ENCODE peak calls at places on chromosomes 12 and 14, in eight cellular contexts. I, Z, X, D, T, F, K and E are unnamed samples.

GRCh38 chr12:69388371-69388770 is 28.8 kb downstream of the YEATS4 start:
- DNase-seq in I (no peak), Z (peak; percentile 26), X (no peak), D (no peak), T (no peak), F (no peak), K (no peak), E (no peak)

GRCh38 chr14:20662968-20663731 is 21.2 kb upstream of the RNASE4 start:
- DNase-seq in I (peak; percentile 44), Z (peak; percentile 76), X (no peak), D (peak; percentile 50), T (peak; percentile 65), F (peak; percentile 88), K (peak; percentile 90), E (no peak)

GRCh38 chr12:4383304-4383865 is 3.9 kb upstream of the FGF23 start:
- DNase-seq in I (no peak), Z (no peak), X (no peak), D (no peak), T (no peak), F (no peak), K (no peak), E (no peak)

GRCh38 chr12:117904051-117904450 is 64.7 kb downstream of the KSR2 start:
- DNase-seq in I (no peak), Z (no peak), X (no peak), D (no peak), T (no peak), F (no peak), K (no peak), E (no peak)

GRCh38 chr14:104494483-104494882 is 85.1 kb upstream of the C14orf180 start:
- DNase-seq in I (no peak), Z (no peak), X (no peak), D (no peak), T (no peak), F (no peak), K (no peak), E (no peak)

GRCh38 chr12:110639336-110640178 is 25.6 kb downstream of the TCTN1 start:
- DNase-seq in I (no peak), Z (no peak), X (no peak), D (no peak), T (no peak), F (no peak), K (no peak), E (no peak)

GRCh38 chr12:119631930-119632678 is 35.8 kb upstream of the PRKAB1 start:
- DNase-seq in I (no peak), Z (no peak), X (no peak), D (no peak), T (no peak), F (no peak), K (no peak), E (no peak)

GRCh38 chr14:101367421-101368261 is 193.7 kb upstream of the DIO3 start:
- DNase-seq in I (no peak), Z (no peak), X (no peak), D (no peak), T (no peak), F (no peak), K (peak; percentile 67), E (no peak)

GRCh38 chr12:123971770-123972447 is 722 bp downstream of the CCDC92 start:
- DNase-seq in I (no peak), Z (peak; percentile 40), X (no peak), D (peak; percentile 23), T (peak; percentile 19), F (peak; percentile 41), K (no peak), E (no peak)

GRCh38 chr14:50501642-50502041 is 30.7 kb downstream of the MAP4K5 start:
- DNase-seq in I (no peak), Z (no peak), X (no peak), D (no peak), T (no peak), F (no peak), K (no peak), E (no peak)

GRCh38 chr14:92900660-92901059 is 22.3 kb upstream of the CHGA start:
- DNase-seq in I (no peak), Z (no peak), X (no peak), D (no peak), T (no peak), F (no peak), K (no peak), E (no peak)

GRCh38 chr14:66378712-66379111 is 107.5 kb upstream of the CCDC196 start:
- DNase-seq in I (no peak), Z (no peak), X (no peak), D (no peak), T (no peak), F (no peak), K (no peak), E (no peak)

GRCh38 chr12:132513070-132513398 is 23.1 kb downstream of the FBRSL1 start:
- DNase-seq in I (no peak), Z (no peak), X (no peak), D (no peak), T (no peak), F (no peak), K (no peak), E (no peak)

GRCh38 chr12:132419612-132420237 is 70.2 kb upstream of the FBRSL1 start:
- DNase-seq in I (no peak), Z (no peak), X (no peak), D (no peak), T (no peak), F (no peak), K (no peak), E (no peak)

GRCh38 chr14:65226824-65227604 is 124.7 kb upstream of the MAX start:
- DNase-seq in I (no peak), Z (no peak), X (no peak), D (no peak), T (no peak), F (no peak), K (peak; percentile 43), E (no peak)

GRCh38 chr12:116613256-116613655 is 54.1 kb downstream of the MAP1LC3B2 start:
- DNase-seq in I (no peak), Z (no peak), X (peak; percentile 56), D (no peak), T (no peak), F (no peak), K (no peak), E (no peak)

GRCh38 chr14:74647834-74648361 is 35.9 kb upstream of the LTBP2 start:
- DNase-seq in I (no peak), Z (no peak), X (peak; percentile 18), D (no peak), T (no peak), F (no peak), K (no peak), E (no peak)

GRCh38 chr12:121579190-121579791 is 1.5 kb downstream of the KDM2B start:
- DNase-seq in I (no peak), Z (peak; percentile 39), X (no peak), D (no peak), T (no peak), F (peak; percentile 51), K (peak; percentile 89), E (no peak)

GRCh38 chr12:96989916-96990315 is 82.9 kb downstream of the NEDD1 start:
- DNase-seq in I (no peak), Z (no peak), X (no peak), D (no peak), T (no peak), F (no peak), K (no peak), E (no peak)

GRCh38 chr12:56633465-56634241 is 3.5 kb upstream of the BAZ2A start:
- DNase-seq in I (no peak), Z (no peak), X (no peak), D (no peak), T (no peak), F (no peak), K (no peak), E (no peak)

GRCh38 chr14:58536975-58537374 is 100.8 kb upstream of the DACT1 start:
- DNase-seq in I (no peak), Z (no peak), X (no peak), D (no peak), T (no peak), F (no peak), K (no peak), E (no peak)

GRCh38 chr14:20623798-20624197 is 17.7 kb downstream of the OR6S1 start:
- DNase-seq in I (no peak), Z (no peak), X (no peak), D (no peak), T (no peak), F (peak; percentile 34), K (no peak), E (no peak)

GRCh38 chr12:53064613-53065415 is 14.4 kb downstream of the SPRYD3 start:
- DNase-seq in I (no peak), Z (no peak), X (no peak), D (peak; percentile 43), T (no peak), F (no peak), K (no peak), E (no peak)

GRCh38 chr12:116148844-116149243 is 128.6 kb downstream of the MED13L start:
- DNase-seq in I (no peak), Z (no peak), X (no peak), D (no peak), T (no peak), F (no peak), K (no peak), E (no peak)

GRCh38 chr12:102675672-102676071 is 195.3 kb upstream of the IGF1 start:
- DNase-seq in I (no peak), Z (no peak), X (no peak), D (no peak), T (no peak), F (no peak), K (no peak), E (no peak)

GRCh38 chr12:5376591-5377207 is 55.2 kb upstream of the NTF3 start:
- DNase-seq in I (no peak), Z (no peak), X (peak; percentile 95), D (no peak), T (no peak), F (no peak), K (no peak), E (no peak)